ENCODE peak calls at places on chromosomes 11 and 22, in four cellular contexts. P is GM12865, M is ovary, E is upper lobe of right lung. A is an unnamed sample.

GRCh38 chr11:7544021-7544420 is 30.2 kb downstream of the PPFIBP2 start:
- DNase-seq in M (no peak), P (no peak), E (no peak), A (no peak)

GRCh38 chr11:95318459-95318858 is 87.5 kb upstream of the SESN3 start:
- DNase-seq in M (no peak), P (no peak), E (no peak), A (no peak)

GRCh38 chr11:19326499-19326898 is 85.8 kb upstream of the E2F8 start:
- DNase-seq in E (no peak), M (no peak), P (no peak), A (no peak)

GRCh38 chr22:45201678-45202332 is 38.1 kb downstream of the NUP50 start:
- DNase-seq in E (no peak), P (no peak), M (no peak), A (peak)

GRCh38 chr11:9150501-9150900 is 59.1 kb upstream of the SCUBE2 start:
- DNase-seq in P (no peak), M (no peak), E (no peak), A (no peak)

GRCh38 chr11:7498193-7498592 is 12.9 kb downstream of the OLFML1 start:
- DNase-seq in M (no peak), E (no peak), P (no peak), A (no peak)

GRCh38 chr11:116725434-116726221 is 47.2 kb downstream of the BUD13 start:
- DNase-seq in M (peak), E (peak), P (no peak), A (no peak)

GRCh38 chr11:86671386-86672006 is 920 bp downstream of the ME3 start:
- DNase-seq in M (peak), E (peak), P (no peak), A (peak)

GRCh38 chr22:26671317-26672059 is 14.1 kb downstream of the MIAT start:
- DNase-seq in E (peak), P (peak), M (peak), A (peak)

GRCh38 chr22:50398698-50399648 is 55.8 kb downstream of the PPP6R2 start:
- DNase-seq in E (no peak), M (no peak), P (no peak), A (no peak)

GRCh38 chr11:76770642-76771445 is 12.3 kb upstream of the TSKU start:
- DNase-seq in E (no peak), P (peak), M (peak), A (peak)

GRCh38 chr22:31141551-31141950 is 1.2 kb upstream of the PLA2G3 start:
- DNase-seq in P (no peak), M (no peak), E (peak), A (no peak)

GRCh38 chr11:103792981-103793468 is 243.4 kb upstream of the DDI1 start:
- DNase-seq in M (no peak), P (no peak), E (no peak), A (no peak)

GRCh38 chr11:3807856-3808845 is at the start of gene PGAP2:
- DNase-seq in M (peak), P (peak), E (peak), A (peak)

GRCh38 chr11:43685483-43685882 is 4.9 kb downstream of the HSD17B12 start:
- DNase-seq in M (no peak), P (no peak), E (no peak), A (no peak)

GRCh38 chr22:36347094-36347493 is 40.7 kb downstream of the MYH9 start:
- DNase-seq in E (no peak), P (no peak), M (no peak), A (no peak)

GRCh38 chr22:42326786-42327185 is 56.3 kb upstream of the TCF20 start:
- DNase-seq in E (no peak), M (no peak), P (no peak), A (no peak)